ENCODE peak calls at places on chromosomes 12 and 14, in nine cellular contexts. H, W, Y, S, J, O, Q, V and A are unnamed samples. For H3K9me3, the result is how much of the 10 kb centered on the place peaks cover.

GRCh38 chr12:112905451-112906089 is 1.2 kb upstream of the OAS1 start:
- DNase-seq in O (no peak), S (peak), J (no peak), Q (no peak), V (no peak), W (no peak), Y (no peak), H (no peak), A (no peak)

GRCh38 chr14:93045211-93045674 is 70.5 kb downstream of the ITPK1 start:
- DNase-seq in Y (peak), V (no peak), S (no peak), H (no peak), W (no peak), Q (no peak), J (no peak), O (no peak), A (no peak)

GRCh38 chr14:76687611-76688372 is 73.5 kb upstream of the VASH1 start:
- DNase-seq in S (peak), Q (no peak), H (no peak), V (no peak), W (no peak), O (no peak), J (no peak), Y (no peak), A (no peak)

GRCh38 chr12:71954040-71954649 is 15.5 kb downstream of the TPH2 start:
- DNase-seq in H (no peak), Y (no peak), O (no peak), Q (no peak), J (no peak), W (no peak), S (no peak), V (no peak), A (no peak)

GRCh38 chr14:92753250-92753649 is 4.8 kb upstream of the LGMN start:
- DNase-seq in W (no peak), V (no peak), J (peak), O (no peak), Q (no peak), S (no peak), Y (no peak), H (no peak), A (no peak)

GRCh38 chr12:96399081-96399918 is 939 bp downstream of the CDK17 start:
- DNase-seq in V (no peak), Y (peak), Q (peak), O (peak), S (peak), W (peak), J (peak), H (no peak), A (peak)

GRCh38 chr14:75825147-75825592 is 156.6 kb downstream of the TGFB3 start:
- DNase-seq in Q (no peak), O (no peak), H (no peak), V (no peak), W (no peak), S (no peak), Y (no peak), J (no peak), A (no peak)

GRCh38 chr14:59199614-59200013 is 11.1 kb downstream of the DAAM1 start:
- DNase-seq in H (no peak), V (no peak), O (no peak), Y (no peak), J (no peak), S (no peak), Q (no peak), W (no peak), A (no peak)

GRCh38 chr12:90390947-90391346 is 564.0 kb downstream of the CCER1 start:
- DNase-seq in H (no peak), Q (no peak), J (no peak), Y (no peak), W (no peak), O (no peak), V (no peak), S (no peak), A (no peak)

GRCh38 chr12:69655616-69656336 is 43.3 kb downstream of the BEST3 start:
- DNase-seq in O (no peak), W (no peak), Q (no peak), V (peak), H (no peak), S (peak), J (no peak), Y (peak), A (no peak)

GRCh38 chr12:101826766-101827368 is 3.9 kb downstream of the GNPTAB start:
- DNase-seq in V (no peak), Q (no peak), W (no peak), H (no peak), S (no peak), O (no peak), J (no peak), Y (no peak), A (no peak)

GRCh38 chr14:90564496-90564895 is 167.7 kb downstream of the CALM1 start:
- DNase-seq in S (no peak), Y (no peak), J (no peak), O (no peak), H (no peak), Q (no peak), W (no peak), V (no peak), A (no peak)

GRCh38 chr14:74702293-74702692 is 10.6 kb downstream of the AREL1 start:
- DNase-seq in Y (no peak), S (no peak), H (no peak), Q (no peak), O (no peak), V (no peak), J (no peak), W (no peak), A (no peak)

GRCh38 chr14:100645200-100645985 is 58.2 kb upstream of the BEGAIN start:
- DNase-seq in V (peak), W (peak), H (peak), Y (peak), O (peak), Q (peak), S (peak), J (peak), A (peak)

GRCh38 chr12:26136688-26137087 is 11.9 kb upstream of the BHLHE41 start:
- DNase-seq in Q (no peak), J (no peak), V (no peak), Y (no peak), W (no peak), O (no peak), H (no peak), S (no peak), A (no peak)

GRCh38 chr14:68979722-68980552 is 835 bp upstream of the ACTN1 start:
- DNase-seq in J (peak), W (no peak), H (no peak), O (peak), Y (peak), Q (no peak), V (no peak), S (peak), A (no peak)

GRCh38 chr12:39277416-39277815 is 165.5 kb downstream of the KIF21A start:
- DNase-seq in S (peak), Y (no peak), V (no peak), H (no peak), W (no peak), O (no peak), Q (no peak), J (no peak), A (no peak)

GRCh38 chr14:78310263-78310662 is 140.1 kb downstream of the NRXN3 start:
- DNase-seq in O (no peak), J (no peak), Y (no peak), Q (no peak), H (no peak), V (no peak), W (no peak), S (no peak), A (no peak)

GRCh38 chr12:117236456-117237001 is 46.3 kb upstream of the FBXO21 start:
- DNase-seq in V (peak), S (peak), Y (peak), Q (peak), W (peak), J (peak), H (peak), O (peak), A (peak)

GRCh38 chr12:109821968-109822367 is 11.2 kb downstream of the TRPV4 start:
- DNase-seq in O (no peak), Y (no peak), Q (no peak), S (no peak), H (no peak), J (no peak), V (no peak), W (no peak), A (no peak)

GRCh38 chr12:44874981-44875416 is 1.1 kb downstream of the NELL2 start:
- DNase-seq in H (no peak), J (no peak), Q (no peak), S (no peak), W (peak), Y (no peak), V (no peak), O (no peak), A (no peak)

GRCh38 chr12:49636979-49637378 is 13.6 kb downstream of the PRPF40B start:
- DNase-seq in W (peak), O (no peak), Q (peak), H (no peak), V (peak), Y (peak), J (peak), S (peak), A (peak)

GRCh38 chr12:104671407-104672095 is 214.8 kb downstream of the CHST11 start:
- DNase-seq in J (peak), H (no peak), Q (peak), Y (peak), S (peak), W (peak), O (peak), V (no peak), A (peak)

GRCh38 chr12:94033767-94034166 is 114.6 kb upstream of the PLXNC1 start:
- DNase-seq in J (no peak), V (no peak), S (no peak), O (no peak), H (no peak), Q (no peak), W (no peak), Y (no peak), A (no peak)
- H3K9me3 ChIP-seq in J (under half), V (under half), S (under half), O (under half), H (under half), Q (under half), W (under half), Y (under half), A (under half)

GRCh38 chr12:52727037-52727436 is 23.7 kb upstream of the KRT77 start:
- DNase-seq in H (no peak), S (no peak), O (no peak), W (no peak), V (no peak), Q (no peak), J (no peak), Y (no peak), A (no peak)
- H3K9me3 ChIP-seq in H (under half), S (under half), O (under half), W (under half), V (under half), Q (under half), J (under half), Y (under half), A (under half)

GRCh38 chr14:105838591-105839424 is 312.4 kb downstream of the TMEM121 start:
- DNase-seq in V (no peak), Y (no peak), H (no peak), Q (no peak), W (no peak), S (no peak), J (peak), O (peak), A (no peak)

GRCh38 chr14:105836730-105837129 is 310.3 kb downstream of the TMEM121 start:
- DNase-seq in Y (no peak), O (peak), J (no peak), V (no peak), Q (no peak), W (no peak), H (no peak), S (no peak), A (no peak)

GRCh38 chr14:105839425-105840265 is 313.3 kb downstream of the TMEM121 start:
- DNase-seq in J (peak), Q (no peak), O (peak), V (no peak), W (no peak), H (no peak), S (no peak), Y (no peak), A (no peak)

GRCh38 chr14:105837349-105838063 is 311.1 kb downstream of the TMEM121 start:
- DNase-seq in H (no peak), Q (no peak), Y (no peak), O (peak), V (no peak), S (no peak), J (no peak), W (no peak), A (no peak)

GRCh38 chr14:105838107-105838506 is 311.7 kb downstream of the TMEM121 start:
- DNase-seq in Q (no peak), Y (no peak), H (no peak), J (no peak), O (no peak), W (no peak), V (no peak), S (no peak), A (no peak)
- H3K9me3 ChIP-seq in Q (under half), Y (under half), H (half or more), J (under half), O (under half), W (under half), V (half or more), S (under half), A (under half)

GRCh38 chr14:37591311-37591940 is 3.6 kb downstream of the FOXA1 start:
- DNase-seq in S (no peak), J (no peak), H (no peak), Y (no peak), O (peak), Q (no peak), V (no peak), W (no peak), A (no peak)
- H3K9me3 ChIP-seq in S (under half), J (under half), H (under half), Y (under half), O (under half), Q (under half), V (under half), W (under half), A (under half)